ENCODE peak calls at places on chromosomes 6 and 20, in four cellular contexts. N is upper lobe of right lung, A is LoVo, S is dermis microvascular lymphatic vessel endothelial cell. B is an unnamed sample.

GRCh38 chr6:96015321-96015790 is 418 bp upstream of the FUT9 start:
- DNase-seq in N (no peak), A (no peak), S (no peak), B (no peak)

GRCh38 chr20:48999890-49000870 is 45.9 kb upstream of the CSE1L start:
- DNase-seq in N (no peak), A (no peak), S (no peak), B (no peak)

GRCh38 chr6:55925292-55925691 is 49.9 kb upstream of the BMP5 start:
- DNase-seq in N (no peak), A (no peak), S (peak), B (peak)

GRCh38 chr6:138667408-138667807 is 106.2 kb upstream of the CCDC28A start:
- DNase-seq in N (no peak), A (no peak), S (no peak), B (no peak)

GRCh38 chr20:17758010-17758409 is 58.2 kb downstream of the BANF2 start:
- DNase-seq in N (no peak), A (no peak), S (no peak), B (no peak)

GRCh38 chr6:105692630-105693212 is 289.8 kb upstream of the PREP start:
- DNase-seq in N (no peak), A (no peak), S (no peak), B (no peak)

GRCh38 chr6:33975631-33976424 is 170.1 kb downstream of the GRM4 start:
- DNase-seq in N (peak), A (no peak), S (no peak), B (no peak)

GRCh38 chr6:139801571-139802321 is 427.3 kb upstream of the CITED2 start:
- DNase-seq in N (no peak), A (no peak), S (peak), B (no peak)

GRCh38 chr20:31573555-31574295 is 31.4 kb upstream of the ID1 start:
- DNase-seq in N (no peak), A (peak), S (no peak), B (no peak)

GRCh38 chr6:79570129-79570801 is 33.0 kb upstream of the LCA5 start:
- DNase-seq in N (no peak), A (peak), S (peak), B (peak)

GRCh38 chr6:29722773-29723665 is at the start of gene HLA-F:
- DNase-seq in N (peak), A (peak), S (peak), B (peak)

GRCh38 chr6:95087394-95088097 is 489.8 kb upstream of the MANEA start:
- DNase-seq in N (no peak), A (peak), S (peak), B (no peak)

B was measured in pulmonary artery endothelial cell.